ENCODE peak calls at places on chromosomes 5 and 9, in nine cellular contexts. W is NCI-H345; Z is CD4-positive, alpha-beta T cell; B is skeletal muscle cell; U is DMS79; M is astrocyte of the hippocampus; H is WTC11; P is RKO; D is left ventricle myocardium superior. G is an unnamed sample.

GRCh38 chr5:115815006-115815692 is 1.3 kb downstream of the CDO1 start:
- DNase-seq in W (no peak), H (no peak), U (no peak), M (no peak), B (no peak), D (no peak), Z (no peak), P (no peak), G (no peak)

GRCh38 chr5:146151970-146152369 is 30.5 kb downstream of the LARS1 start:
- DNase-seq in Z (no peak), U (no peak), M (no peak), B (no peak), D (no peak), H (no peak), W (no peak), P (peak), G (no peak)

GRCh38 chr5:164353155-164353554 is 847.7 kb downstream of the MAT2B start:
- DNase-seq in P (no peak), U (no peak), M (peak), W (no peak), B (no peak), Z (no peak), H (no peak), D (no peak), G (no peak)

GRCh38 chr9:119375892-119376291 is 6.7 kb upstream of the BRINP1 start:
- DNase-seq in D (no peak), B (no peak), H (peak), M (peak), W (peak), U (no peak), Z (no peak), P (peak), G (no peak)

GRCh38 chr9:109641079-109641659 is 138.8 kb upstream of the PALM2AKAP2 start:
- DNase-seq in U (no peak), W (peak), D (no peak), H (no peak), P (no peak), Z (no peak), B (no peak), M (no peak), G (no peak)

GRCh38 chr5:139689631-139690384 is 41.7 kb downstream of the CXXC5 start:
- DNase-seq in P (peak), U (no peak), B (no peak), W (no peak), Z (no peak), M (peak), D (peak), H (peak), G (no peak)

GRCh38 chr9:74951107-74951720 is 1.5 kb downstream of the C9orf40 start:
- DNase-seq in B (no peak), D (no peak), M (no peak), W (no peak), P (no peak), Z (no peak), U (no peak), H (no peak), G (no peak)

GRCh38 chr5:102901821-102902448 is 146.8 kb downstream of the PAM start:
- DNase-seq in H (no peak), W (no peak), D (no peak), M (peak), U (no peak), Z (no peak), B (no peak), P (no peak), G (no peak)

GRCh38 chr5:41181691-41182564 is 31.4 kb downstream of the C6 start:
- DNase-seq in U (no peak), P (peak), D (no peak), H (no peak), B (no peak), Z (no peak), W (no peak), M (no peak), G (no peak)

GRCh38 chr9:82781965-82782392 is 281.0 kb downstream of the RASEF start:
- DNase-seq in Z (no peak), D (no peak), M (peak), P (no peak), U (no peak), W (no peak), H (no peak), B (no peak), G (no peak)

GRCh38 chr9:117276444-117276843 is 138.4 kb downstream of the ASTN2 start:
- DNase-seq in W (no peak), P (no peak), U (no peak), D (no peak), M (no peak), Z (no peak), H (no peak), B (no peak), G (no peak)

GRCh38 chr9:35489313-35490154 is at the start of gene RUSC2:
- DNase-seq in H (peak), U (peak), W (peak), M (peak), D (peak), P (peak), B (peak), Z (peak), G (peak)

G was measured in GM04503.